ENCODE peak calls at places on chromosomes 13 and 19, in five cellular contexts. J is SK-N-SH, M is cardiac muscle cell, P is thoracic aorta, X is upper lobe of right lung. G is an unnamed sample.
A peak's percentile ranks its signal among the peaks of the same experiment; 100 is the strongest.

GRCh38 chr13:113152894-113153809 is 5.3 kb upstream of the PROZ start:
- DNase-seq in M (peak; percentile 71), X (peak; percentile 74), J (peak; percentile 65), P (no peak), G (peak; percentile 49)

GRCh38 chr19:29579308-29579910 is 26.7 kb upstream of the POP4 start:
- DNase-seq in X (no peak), M (no peak), P (no peak), J (no peak), G (no peak)

GRCh38 chr19:5809053-5809452 is 4.2 kb downstream of the NRTN start:
- DNase-seq in J (no peak), M (no peak), X (no peak), P (no peak), G (no peak)

GRCh38 chr13:40477623-40478608 is 188.5 kb downstream of the FOXO1 start:
- DNase-seq in P (no peak), J (no peak), M (peak; percentile 32), X (no peak), G (no peak)

GRCh38 chr13:95624020-95624419 is 20.5 kb downstream of the DZIP1 start:
- DNase-seq in M (peak; percentile 71), P (no peak), J (peak; percentile 52), X (no peak), G (no peak)

GRCh38 chr19:18895038-18895827 is 725 bp downstream of the CERS1 start:
- DNase-seq in M (peak; percentile 91), P (no peak), X (no peak), J (peak; percentile 95), G (no peak)

GRCh38 chr19:6056801-6057650 is 53.3 kb downstream of the RFX2 start:
- DNase-seq in J (no peak), X (no peak), M (no peak), P (peak; percentile 84), G (peak; percentile 47)

GRCh38 chr19:6425732-6426686 is 1.4 kb upstream of the KHSRP start:
- DNase-seq in M (no peak), X (no peak), J (peak; percentile 27), P (no peak), G (no peak)

GRCh38 chr13:82713681-82714405 is 1168.4 kb downstream of the SLITRK1 start:
- DNase-seq in M (no peak), J (no peak), X (no peak), P (no peak), G (no peak)

GRCh38 chr13:112880976-112881540 is 88.0 kb upstream of the MCF2L start:
- DNase-seq in P (no peak), J (no peak), X (no peak), M (no peak), G (no peak)

GRCh38 chr19:36051236-36051635 is 2.8 kb downstream of the THAP8 start:
- DNase-seq in M (peak; percentile 50), X (no peak), P (no peak), J (no peak), G (no peak)

GRCh38 chr19:17447704-17448189 is 721 bp downstream of the TMEM221 start:
- DNase-seq in P (no peak), X (no peak), M (no peak), J (no peak), G (peak; percentile 31)

GRCh38 chr13:28329395-28330158 is 165.4 kb downstream of the FLT1 start:
- DNase-seq in J (no peak), M (no peak), P (peak; percentile 13), X (no peak), G (no peak)

GRCh38 chr19:41895745-41896580 is 13.0 kb downstream of the ARHGEF1 start:
- DNase-seq in J (no peak), P (no peak), X (no peak), M (no peak), G (no peak)

GRCh38 chr19:33998739-33999345 is 173.5 kb upstream of the LSM14A start:
- DNase-seq in X (no peak), J (peak; percentile 33), M (no peak), P (no peak), G (no peak)

GRCh38 chr13:79668353-79668752 is 187.4 kb downstream of the NDFIP2 start:
- DNase-seq in P (no peak), J (no peak), M (no peak), X (no peak), G (no peak)

GRCh38 chr13:22161871-22162270 is 491.0 kb downstream of the FGF9 start:
- DNase-seq in J (no peak), M (no peak), X (no peak), P (no peak), G (no peak)

GRCh38 chr19:17953316-17953801 is 13.5 kb upstream of the KCNN1 start:
- DNase-seq in M (no peak), P (no peak), J (no peak), X (no peak), G (no peak)

GRCh38 chr13:109336730-109337129 is 449.7 kb downstream of the IRS2 start:
- DNase-seq in P (no peak), M (no peak), J (no peak), X (no peak), G (no peak)

GRCh38 chr19:7901337-7901736 is 2.3 kb upstream of the MAP2K7 start:
- DNase-seq in J (no peak), X (no peak), M (no peak), P (no peak), G (no peak)

GRCh38 chr13:27374650-27375049 is 49.8 kb upstream of the GTF3A start:
- DNase-seq in X (no peak), P (peak; percentile 26), J (peak; percentile 75), M (peak; percentile 81), G (peak; percentile 73)

GRCh38 chr13:39767791-39768564 is 112.5 kb downstream of the COG6 start:
- DNase-seq in J (no peak), P (no peak), X (no peak), M (no peak), G (no peak)

GRCh38 chr19:53328967-53329366 is 4.6 kb upstream of the ZNF845 start:
- DNase-seq in M (no peak), X (peak; percentile 73), P (no peak), J (peak; percentile 38), G (no peak)

GRCh38 chr13:97114696-97115095 is 107.4 kb upstream of the MBNL2 start:
- DNase-seq in J (no peak), X (no peak), P (no peak), M (no peak), G (no peak)

GRCh38 chr19:43755256-43755801 is 567 bp upstream of the SMG9 start:
- DNase-seq in J (peak; percentile 87), M (peak; percentile 76), P (no peak), X (peak; percentile 92), G (peak; percentile 86)

GRCh38 chr13:54449922-54450321 is 1421.3 kb downstream of the OLFM4 start:
- DNase-seq in P (no peak), M (no peak), X (no peak), J (peak; percentile 11), G (no peak)

GRCh38 chr19:57016076-57016475 is 103.7 kb upstream of the USP29 start:
- DNase-seq in M (no peak), X (no peak), J (no peak), P (no peak), G (no peak)

GRCh38 chr19:18093439-18094161 is 4.0 kb upstream of the MAST3 start:
- DNase-seq in J (peak; percentile 48), X (no peak), P (no peak), M (no peak), G (no peak)

GRCh38 chr19:54316746-54317107 is 3.8 kb upstream of the LILRA5 start:
- DNase-seq in M (no peak), X (peak; percentile 85), J (no peak), P (no peak), G (no peak)

GRCh38 chr19:6272913-6273600 is 6.7 kb downstream of the MLLT1 start:
- DNase-seq in M (no peak), J (no peak), X (no peak), P (no peak), G (no peak)

GRCh38 chr13:23644527-23644926 is 74.3 kb downstream of the TNFRSF19 start:
- DNase-seq in P (no peak), J (no peak), M (no peak), X (no peak), G (no peak)

GRCh38 chr13:32206097-32206740 is 108.9 kb downstream of the ZAR1L start:
- DNase-seq in P (no peak), X (no peak), M (no peak), J (no peak), G (no peak)

GRCh38 chr19:17020823-17021222 is 5.8 kb downstream of the CPAMD8 start:
- DNase-seq in M (no peak), P (no peak), X (no peak), J (no peak), G (no peak)

GRCh38 chr13:97826421-97826965 is 127.0 kb upstream of the IPO5 start:
- DNase-seq in P (no peak), J (no peak), M (no peak), X (no peak), G (no peak)

GRCh38 chr19:19064811-19065745 is 1.3 kb downstream of the SLC25A42 start:
- DNase-seq in J (peak; percentile 56), X (no peak), P (no peak), M (peak; percentile 28), G (no peak)

GRCh38 chr13:100428966-100429365 is 159.6 kb downstream of the GGACT start:
- DNase-seq in X (no peak), M (no peak), J (no peak), P (no peak), G (no peak)
- H3K4me1 ChIP-seq in X (no peaks in the 10 kb centered on the region), M (peaks cover 12% of the 10 kb centered on the region), J (peaks cover 5% of the 10 kb centered on the region), P (no peaks in the 10 kb centered on the region), G (no peaks in the 10 kb centered on the region)

GRCh38 chr13:24746618-24747247 is 17.2 kb upstream of the RNF17 start:
- DNase-seq in P (no peak), X (no peak), J (no peak), M (peak; percentile 57), G (no peak)
- TF ChIP-seq CTCF in P (no peak), X (no peak), J (peak; percentile 6), M (peak; percentile 37), G (no peak)

DNA sequence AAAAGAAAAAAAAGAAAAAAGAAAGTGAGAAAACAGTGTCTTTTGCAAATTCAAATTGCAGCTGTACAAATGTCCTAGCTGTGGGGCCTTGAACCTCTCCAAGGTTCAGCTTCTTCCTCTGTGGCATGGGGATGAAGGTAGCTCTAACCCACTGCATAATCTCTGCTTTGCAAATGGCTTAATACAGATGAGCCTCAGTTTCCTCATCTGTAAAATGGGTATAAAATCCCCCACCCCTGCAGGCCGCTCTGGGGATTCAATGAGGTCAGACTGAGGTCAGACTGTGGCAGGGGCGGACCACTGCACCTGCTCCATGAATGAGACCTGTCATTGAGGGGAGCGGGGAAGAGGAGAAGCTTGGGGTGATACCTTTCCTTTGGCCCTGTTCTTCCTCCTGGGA is 5.8 kb downstream of the DPF1 start:
- DNase-seq in P (no peak), X (no peak), J (no peak), M (no peak), G (no peak)
- H3K27ac ChIP-seq in P (no peak overlapping the region), X (no peak overlapping the region), J (no peak overlapping the region), M (no peak overlapping the region), G (no peak overlapping the region)

GRCh38 chr13:44111701-44112100 is 232.0 kb downstream of the LACC1 start:
- DNase-seq in J (no peak), P (no peak), X (no peak), M (no peak), G (no peak)
- H3K4me1 ChIP-seq in J (no peaks in the 10 kb centered on the region), P (peaks cover 7% of the 10 kb centered on the region), X (peaks cover 4% of the 10 kb centered on the region), M (peaks cover 49% of the 10 kb centered on the region), G (peaks cover 25% of the 10 kb centered on the region)

GRCh38 chr19:1317274-1317673 is 31.6 kb downstream of the EFNA2 start:
- DNase-seq in X (no peak), M (no peak), J (no peak), P (no peak), G (no peak)
- TF ChIP-seq CTCF in X (no peak), M (no peak), J (no peak), P (no peak), G (no peak)